ENCODE peak calls at places on chromosomes 5 and 9, in four cellular contexts. O is CD8-positive, alpha-beta memory T cell; W is pancreas; U is caudate nucleus. Z is an unnamed sample.

GRCh38 chr9:112120046-112120373 is 55.1 kb downstream of the SUSD1 start:
- DNase-seq in W (no peak), U (no peak), O (no peak), Z (no peak)

GRCh38 chr5:120446896-120447295 is 17.2 kb upstream of the PRR16 start:
- DNase-seq in O (no peak), W (no peak), U (no peak), Z (no peak)

GRCh38 chr5:32059779-32060178 is 114.3 kb downstream of the GOLPH3 start:
- DNase-seq in O (no peak), U (no peak), W (no peak), Z (no peak)

GRCh38 chr9:129624168-129624759 is 1.7 kb upstream of the NTMT1 start:
- DNase-seq in O (peak; percentile 53), W (peak; percentile 66), U (peak; percentile 16), Z (peak; percentile 86)

GRCh38 chr5:73304381-73304780 is 131.4 kb downstream of the TMEM174 start:
- DNase-seq in W (no peak), U (no peak), O (no peak), Z (no peak)

GRCh38 chr9:85715587-85715986 is 26.2 kb downstream of the AGTPBP1 start:
- DNase-seq in W (no peak), O (peak; percentile 29), U (no peak), Z (no peak)

GRCh38 chr5:55218966-55219365 is 8.1 kb downstream of the MCIDAS start:
- DNase-seq in O (no peak), W (peak; percentile 91), U (no peak), Z (no peak)

GRCh38 chr5:172731286-172732073 is 39.5 kb downstream of the DUSP1 start:
- DNase-seq in U (no peak), O (no peak), W (peak; percentile 87), Z (no peak)

GRCh38 chr9:76699966-76700365 is 64.3 kb upstream of the PCA3 start:
- DNase-seq in O (no peak), W (no peak), U (no peak), Z (no peak)

GRCh38 chr5:141172381-141173204 is at the start of gene PCDHB7:
- DNase-seq in W (no peak), O (no peak), U (no peak), Z (no peak)

GRCh38 chr5:116444373-116445058 is 130.1 kb downstream of the SEMA6A start:
- DNase-seq in W (no peak), U (no peak), O (no peak), Z (no peak)
- H3K27ac ChIP-seq in W (no peak overlapping the region), U (peak overlapping the region; percentile 91), O (no peak overlapping the region), Z (no peak overlapping the region)

GRCh38 chr5:17424674-17425073 is 73.4 kb upstream of the TAF11L2 start:
- DNase-seq in U (no peak), W (no peak), O (no peak), Z (no peak)

GRCh38 chr5:17428176-17428800 is 69.7 kb upstream of the TAF11L2 start:
- DNase-seq in U (peak; percentile 19), W (no peak), O (no peak), Z (no peak)

GRCh38 chr5:17426104-17426739 is 71.8 kb upstream of the TAF11L2 start:
- DNase-seq in O (no peak), W (no peak), U (no peak), Z (no peak)

GRCh38 chr5:17429353-17429752 is 68.7 kb upstream of the TAF11L2 start:
- DNase-seq in U (no peak), W (no peak), O (no peak), Z (no peak)

DNA sequence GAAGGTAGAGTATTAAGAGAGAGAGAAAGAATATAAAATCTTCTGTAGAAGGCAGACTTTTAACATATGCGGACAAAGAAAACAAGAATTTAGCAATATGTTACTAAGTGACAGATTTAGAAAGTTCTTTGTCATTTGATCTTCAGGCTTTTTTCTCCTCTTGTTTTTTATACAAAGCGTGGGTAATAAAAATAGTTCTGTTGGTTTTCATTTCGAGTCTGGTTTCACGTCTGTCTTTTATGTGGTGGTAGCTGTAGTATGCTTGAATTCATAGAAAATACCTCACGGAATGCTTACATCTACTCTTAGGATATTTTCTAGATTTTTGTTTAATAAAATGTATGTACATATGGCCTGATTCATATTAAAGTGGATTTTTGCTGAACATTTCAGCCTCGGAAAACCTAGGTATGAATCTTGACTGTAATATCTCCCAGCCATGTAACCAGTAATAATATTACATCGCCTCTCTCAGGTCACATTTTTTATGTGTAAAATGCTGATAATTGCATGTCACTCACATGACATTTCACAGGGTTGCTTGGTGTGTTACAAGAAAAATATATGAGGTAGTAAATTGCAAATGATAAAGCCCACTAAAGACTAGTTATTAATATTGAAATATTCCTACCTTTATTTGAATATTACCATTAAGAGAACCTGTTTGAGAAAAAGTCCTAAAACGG is 72.5 kb upstream of the TAF11L2 start:
- DNase-seq in W (no peak), O (no peak), U (no peak), Z (no peak)
- H3K27ac ChIP-seq in W (no peak overlapping the region), O (no peak overlapping the region), U (no peak overlapping the region), Z (no peak overlapping the region)

DNA sequence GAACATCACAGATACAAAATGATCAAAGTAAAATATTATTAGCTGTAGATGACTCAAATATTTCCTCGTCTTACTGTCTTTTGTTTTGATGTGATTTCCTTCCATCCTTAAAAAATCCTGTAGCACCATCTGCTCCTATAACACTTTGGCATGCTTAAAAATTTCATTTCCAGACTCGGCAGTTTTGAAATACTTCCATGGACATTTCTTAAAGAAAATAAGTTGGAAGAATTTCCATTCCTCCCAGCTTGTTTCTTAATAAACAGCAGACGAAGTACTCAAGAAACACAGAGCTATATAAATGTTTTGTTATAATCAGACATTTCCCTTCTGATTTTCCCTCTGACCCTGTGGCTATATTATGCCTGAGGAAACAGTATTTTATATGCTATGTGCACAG is 41.2 kb upstream of the SVEP1 start:
- DNase-seq in W (no peak), O (no peak), U (no peak), Z (no peak)
- H3K27ac ChIP-seq in W (no peak overlapping the region), O (no peak overlapping the region), U (no peak overlapping the region), Z (no peak overlapping the region)

GRCh38 chr5:126354012-126354856 is 69.0 kb upstream of the GRAMD2B start:
- DNase-seq in W (no peak), O (peak; percentile 30), U (no peak), Z (no peak)

GRCh38 chr5:126351138-126351537 is 72.1 kb upstream of the GRAMD2B start:
- DNase-seq in O (no peak), U (no peak), W (no peak), Z (no peak)

GRCh38 chr5:126348855-126349635 is 74.2 kb upstream of the GRAMD2B start:
- DNase-seq in O (no peak), U (no peak), W (no peak), Z (no peak)
- H3K27ac ChIP-seq in O (no peak overlapping the region), U (no peak overlapping the region), W (no peak overlapping the region), Z (no peak overlapping the region)

GRCh38 chr9:113139225-113139829 is 11.5 kb upstream of the SLC31A2 start:
- DNase-seq in U (peak; percentile 86), O (no peak), W (no peak), Z (no peak)

GRCh38 chr9:113139953-113140352 is 10.9 kb upstream of the SLC31A2 start:
- DNase-seq in O (no peak), W (no peak), U (no peak), Z (no peak)

GRCh38 chr9:113138760-113139159 is 12.0 kb upstream of the SLC31A2 start:
- DNase-seq in U (no peak), O (no peak), W (no peak), Z (no peak)

GRCh38 chr9:113148377-113148715 is 2.5 kb upstream of the SLC31A2 start:
- DNase-seq in U (no peak), O (no peak), W (no peak), Z (no peak)

GRCh38 chr9:113143432-113144227 is 7.2 kb upstream of the SLC31A2 start:
- DNase-seq in U (no peak), O (no peak), W (no peak), Z (no peak)
- H3K27ac ChIP-seq in U (peak overlapping the region; percentile 96), O (no peak overlapping the region), W (no peak overlapping the region), Z (no peak overlapping the region)